ENCODE peak calls at places on chromosomes 7 and 10, in four cellular contexts. One of them, this sample, is unnamed.

GRCh38 chr10:112951349-112952281 is 1.6 kb downstream of the TCF7L2 start:
- DNase-seq in cardiac fibroblast: peak
- DNase-seq in breast epithelium: peak
- DNase-seq in GM12865: peak
- DNase-seq in this sample: peak

GRCh38 chr10:73843254-73843653 is 31.1 kb downstream of the CAMK2G start:
- DNase-seq in cardiac fibroblast: peak
- DNase-seq in breast epithelium: no peak
- DNase-seq in GM12865: no peak
- DNase-seq in this sample: no peak

GRCh38 chr10:61836888-61837747 is 64.4 kb upstream of the ARID5B start:
- DNase-seq in cardiac fibroblast: peak
- DNase-seq in breast epithelium: no peak
- DNase-seq in GM12865: no peak
- DNase-seq in this sample: peak

GRCh38 chr7:149742075-149742701 is 31.2 kb downstream of the ZNF467 start:
- DNase-seq in cardiac fibroblast: peak
- DNase-seq in breast epithelium: no peak
- DNase-seq in GM12865: peak
- DNase-seq in this sample: peak

GRCh38 chr10:126598009-126598408 is 72.5 kb downstream of the C10orf90 start:
- DNase-seq in cardiac fibroblast: peak
- DNase-seq in breast epithelium: no peak
- DNase-seq in GM12865: peak
- DNase-seq in this sample: peak

GRCh38 chr7:151632750-151633515 is 113.2 kb upstream of the RHEB start:
- DNase-seq in cardiac fibroblast: peak
- DNase-seq in breast epithelium: no peak
- DNase-seq in GM12865: peak
- DNase-seq in this sample: peak

GRCh38 chr7:149282331-149282655 is 20.3 kb downstream of the ZNF783 start:
- DNase-seq in cardiac fibroblast: no peak
- DNase-seq in breast epithelium: no peak
- DNase-seq in GM12865: no peak
- DNase-seq in this sample: no peak

GRCh38 chr7:48964074-48964473 is 39.7 kb downstream of the CDC14C start:
- DNase-seq in cardiac fibroblast: no peak
- DNase-seq in breast epithelium: no peak
- DNase-seq in GM12865: no peak
- DNase-seq in this sample: peak

GRCh38 chr7:45594780-45595535 is 20.8 kb downstream of the ADCY1 start:
- DNase-seq in cardiac fibroblast: no peak
- DNase-seq in breast epithelium: no peak
- DNase-seq in GM12865: no peak
- DNase-seq in this sample: no peak

GRCh38 chr7:36264123-36264916 is 111.3 kb downstream of the EEPD1 start:
- DNase-seq in cardiac fibroblast: no peak
- DNase-seq in breast epithelium: no peak
- DNase-seq in GM12865: no peak
- DNase-seq in this sample: no peak

GRCh38 chr7:72025381-72025960 is 386.7 kb downstream of the CALN1 start:
- DNase-seq in cardiac fibroblast: no peak
- DNase-seq in breast epithelium: no peak
- DNase-seq in GM12865: no peak
- DNase-seq in this sample: no peak

GRCh38 chr7:18425227-18425626 is 70.3 kb upstream of the HDAC9 start:
- DNase-seq in cardiac fibroblast: no peak
- DNase-seq in breast epithelium: no peak
- DNase-seq in GM12865: no peak
- DNase-seq in this sample: no peak

GRCh38 chr7:112135815-112136706 is 70.1 kb downstream of the DOCK4 start:
- DNase-seq in cardiac fibroblast: no peak
- DNase-seq in breast epithelium: no peak
- DNase-seq in GM12865: no peak
- DNase-seq in this sample: no peak

GRCh38 chr7:94450044-94450697 is 55.5 kb downstream of the COL1A2 start:
- DNase-seq in cardiac fibroblast: no peak
- DNase-seq in breast epithelium: no peak
- DNase-seq in GM12865: no peak
- DNase-seq in this sample: no peak

GRCh38 chr7:50335795-50336754 is 31.6 kb downstream of the IKZF1 start:
- DNase-seq in cardiac fibroblast: no peak
- DNase-seq in breast epithelium: no peak
- DNase-seq in GM12865: peak
- DNase-seq in this sample: no peak

GRCh38 chr7:41501016-41501415 is 201.9 kb downstream of the INHBA start:
- DNase-seq in cardiac fibroblast: no peak
- DNase-seq in breast epithelium: no peak
- DNase-seq in GM12865: no peak
- DNase-seq in this sample: no peak

GRCh38 chr7:36971515-36972139 is 247.3 kb upstream of the AOAH start:
- DNase-seq in cardiac fibroblast: no peak
- DNase-seq in breast epithelium: no peak
- DNase-seq in GM12865: no peak
- DNase-seq in this sample: no peak

GRCh38 chr10:69734797-69735468 is 66.8 kb upstream of the COL13A1 start:
- DNase-seq in cardiac fibroblast: no peak
- DNase-seq in breast epithelium: no peak
- DNase-seq in GM12865: peak
- DNase-seq in this sample: no peak

GRCh38 chr7:131501422-131501821 is 55.0 kb downstream of the PODXL start:
- DNase-seq in cardiac fibroblast: peak
- DNase-seq in breast epithelium: no peak
- DNase-seq in GM12865: peak
- DNase-seq in this sample: peak

GRCh38 chr7:1024876-1025746 is 19.2 kb upstream of the GPR146 start:
- DNase-seq in cardiac fibroblast: no peak
- DNase-seq in breast epithelium: no peak
- DNase-seq in GM12865: no peak
- DNase-seq in this sample: no peak

GRCh38 chr7:77799078-77799964 is 748 bp downstream of the PHTF2 start:
- DNase-seq in cardiac fibroblast: peak
- DNase-seq in breast epithelium: peak
- DNase-seq in GM12865: peak
- DNase-seq in this sample: peak

GRCh38 chr10:84341538-84341856 is 13.1 kb downstream of the CCSER2 start:
- DNase-seq in cardiac fibroblast: no peak
- DNase-seq in breast epithelium: no peak
- DNase-seq in GM12865: no peak
- DNase-seq in this sample: no peak

GRCh38 chr7:130189281-130189782 is 15.9 kb downstream of the TMEM209 start:
- DNase-seq in cardiac fibroblast: peak
- DNase-seq in breast epithelium: no peak
- DNase-seq in GM12865: no peak
- DNase-seq in this sample: peak

GRCh38 chr10:77350711-77351119 is 286.9 kb downstream of the KCNMA1 start:
- DNase-seq in cardiac fibroblast: peak
- DNase-seq in breast epithelium: no peak
- DNase-seq in GM12865: no peak
- DNase-seq in this sample: peak

GRCh38 chr7:24907311-24907886 is 72.6 kb downstream of the OSBPL3 start:
- DNase-seq in cardiac fibroblast: peak
- DNase-seq in breast epithelium: no peak
- DNase-seq in GM12865: peak
- DNase-seq in this sample: peak

GRCh38 chr10:77649333-77650331 is 12.0 kb upstream of the KCNMA1 start:
- DNase-seq in cardiac fibroblast: no peak
- DNase-seq in breast epithelium: no peak
- DNase-seq in GM12865: no peak
- DNase-seq in this sample: no peak

GRCh38 chr7:138021889-138022288 is 20.0 kb upstream of the CREB3L2 start:
- DNase-seq in cardiac fibroblast: no peak
- DNase-seq in breast epithelium: no peak
- DNase-seq in GM12865: no peak
- DNase-seq in this sample: no peak

GRCh38 chr10:117159390-117159789 is 21.3 kb upstream of the VAX1 start:
- DNase-seq in cardiac fibroblast: no peak
- DNase-seq in breast epithelium: no peak
- DNase-seq in GM12865: no peak
- DNase-seq in this sample: no peak

GRCh38 chr10:22837351-22837750 is 90.5 kb upstream of the ARMC3 start:
- DNase-seq in cardiac fibroblast: no peak
- DNase-seq in breast epithelium: no peak
- DNase-seq in GM12865: no peak
- DNase-seq in this sample: no peak

GRCh38 chr10:14162626-14163344 is 167.9 kb downstream of the FRMD4A start:
- DNase-seq in cardiac fibroblast: no peak
- DNase-seq in breast epithelium: no peak
- DNase-seq in GM12865: no peak
- DNase-seq in this sample: no peak

GRCh38 chr7:30206942-30207341 is 72.2 kb downstream of the MTURN start:
- DNase-seq in cardiac fibroblast: no peak
- DNase-seq in breast epithelium: no peak
- DNase-seq in GM12865: no peak
- DNase-seq in this sample: no peak

GRCh38 chr7:47581821-47582747 is at the start of gene TNS3:
- DNase-seq in cardiac fibroblast: peak
- DNase-seq in breast epithelium: no peak
- DNase-seq in GM12865: no peak
- DNase-seq in this sample: peak

GRCh38 chr10:85580585-85580984 is 786.0 kb downstream of the GRID1 start:
- DNase-seq in cardiac fibroblast: no peak
- DNase-seq in breast epithelium: no peak
- DNase-seq in GM12865: no peak
- DNase-seq in this sample: no peak

GRCh38 chr10:70749756-70750155 is 35.4 kb downstream of the TBATA start:
- DNase-seq in cardiac fibroblast: no peak
- DNase-seq in breast epithelium: no peak
- DNase-seq in GM12865: no peak
- DNase-seq in this sample: no peak

GRCh38 chr10:71075066-71075758 is 137.2 kb upstream of the UNC5B start:
- DNase-seq in cardiac fibroblast: no peak
- DNase-seq in breast epithelium: peak
- DNase-seq in GM12865: no peak
- DNase-seq in this sample: no peak

GRCh38 chr10:24974978-24975377 is 22.6 kb upstream of the PRTFDC1 start:
- DNase-seq in cardiac fibroblast: peak
- DNase-seq in breast epithelium: no peak
- DNase-seq in GM12865: no peak
- DNase-seq in this sample: peak
- TF ChIP-seq CTCF in cardiac fibroblast: peak
- TF ChIP-seq CTCF in breast epithelium: no peak
- TF ChIP-seq CTCF in GM12865: no peak
- TF ChIP-seq CTCF in this sample: peak

DNA sequence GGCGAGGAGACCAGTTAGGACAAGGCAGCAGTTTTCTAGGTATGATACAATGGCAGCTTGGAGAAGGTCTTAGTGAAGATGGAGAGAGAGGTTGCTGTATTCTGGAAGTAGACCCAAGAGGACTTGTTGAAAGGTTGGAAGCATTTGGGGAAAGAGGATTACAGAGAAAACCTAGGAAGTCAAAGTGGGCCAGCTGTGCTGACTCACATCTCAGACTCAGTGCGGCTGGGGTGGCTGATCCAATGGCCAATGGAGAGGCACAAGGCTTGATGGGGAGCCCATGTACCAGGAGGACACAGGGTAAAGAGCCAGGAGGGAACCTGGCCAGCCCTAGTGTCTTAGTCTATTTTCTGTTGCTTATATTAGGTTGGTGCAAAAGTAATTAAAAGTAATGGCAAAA is 194.5 kb upstream of the GALNT17 start:
- DNase-seq in cardiac fibroblast: no peak
- DNase-seq in breast epithelium: no peak
- DNase-seq in GM12865: no peak
- DNase-seq in this sample: no peak
- H3K4me3 ChIP-seq in cardiac fibroblast: no peak
- H3K4me3 ChIP-seq in breast epithelium: no peak
- H3K4me3 ChIP-seq in GM12865: no peak
- H3K4me3 ChIP-seq in this sample: no peak

DNA sequence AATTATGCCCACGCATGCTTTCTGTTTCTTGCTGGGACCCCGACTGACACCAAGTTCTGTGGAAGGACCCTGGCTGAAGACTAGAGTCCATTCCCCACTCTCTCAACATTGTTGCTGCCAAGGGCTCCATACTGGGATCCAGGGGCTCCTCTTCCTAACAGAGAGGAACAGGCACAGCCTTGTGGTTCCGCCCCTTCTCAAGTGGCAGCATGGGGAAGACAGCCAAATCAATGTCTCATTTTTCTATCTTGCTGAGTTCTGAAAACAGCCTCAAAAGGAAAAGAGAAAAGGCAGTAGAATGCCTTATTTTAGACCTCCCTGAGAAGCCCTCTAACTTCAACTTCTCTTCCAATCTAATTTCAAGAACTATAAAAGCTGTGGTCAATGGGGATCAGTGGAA is 23.7 kb upstream of the LAMB1 start:
- DNase-seq in cardiac fibroblast: no peak
- DNase-seq in breast epithelium: no peak
- DNase-seq in GM12865: no peak
- DNase-seq in this sample: no peak
- TF ChIP-seq CTCF in cardiac fibroblast: no peak
- TF ChIP-seq CTCF in breast epithelium: no peak
- TF ChIP-seq CTCF in GM12865: no peak
- TF ChIP-seq CTCF in this sample: no peak

GRCh38 chr10:44864042-44864436 is 47.1 kb upstream of the TMEM72 start:
- DNase-seq in cardiac fibroblast: no peak
- DNase-seq in breast epithelium: peak
- DNase-seq in GM12865: no peak
- DNase-seq in this sample: no peak

GRCh38 chr10:44862917-44863316 is 48.2 kb upstream of the TMEM72 start:
- DNase-seq in cardiac fibroblast: no peak
- DNase-seq in breast epithelium: no peak
- DNase-seq in GM12865: no peak
- DNase-seq in this sample: no peak

GRCh38 chr10:44865289-44865671 is 45.9 kb upstream of the TMEM72 start:
- DNase-seq in cardiac fibroblast: no peak
- DNase-seq in breast epithelium: no peak
- DNase-seq in GM12865: no peak
- DNase-seq in this sample: no peak

GRCh38 chr10:44863344-44864041 is 47.6 kb upstream of the TMEM72 start:
- DNase-seq in cardiac fibroblast: no peak
- DNase-seq in breast epithelium: no peak
- DNase-seq in GM12865: no peak
- DNase-seq in this sample: no peak

GRCh38 chr10:44864637-44865288 is 46.4 kb upstream of the TMEM72 start:
- DNase-seq in cardiac fibroblast: peak
- DNase-seq in breast epithelium: peak
- DNase-seq in GM12865: peak
- DNase-seq in this sample: peak
- H3K4me3 ChIP-seq in cardiac fibroblast: peak
- H3K4me3 ChIP-seq in breast epithelium: peak
- H3K4me3 ChIP-seq in GM12865: peak
- H3K4me3 ChIP-seq in this sample: peak

This sample was measured in fibroblast of pulmonary artery.